ENCODE peak calls at places on chromosomes 3 and 15, in four cellular contexts. L is hypothalamus, Z is foreskin fibroblast, F is aorta. Q is an unnamed sample.

GRCh38 chr15:77591960-77592613 is 40.6 kb downstream of the LINGO1 start:
- DNase-seq in L (no peak), Z (no peak), F (no peak), Q (no peak)

GRCh38 chr3:48891606-48892005 is 7.1 kb downstream of the SLC25A20 start:
- DNase-seq in L (no peak), Z (no peak), F (no peak), Q (no peak)

GRCh38 chr3:43194490-43195115 is 88.7 kb upstream of the POMGNT2 start:
- DNase-seq in L (no peak), Z (no peak), F (no peak), Q (no peak)

GRCh38 chr15:78461171-78461881 is 23.3 kb downstream of the IREB2 start:
- DNase-seq in L (no peak), Z (no peak), F (no peak), Q (no peak)

GRCh38 chr3:128845695-128846491 is 33.5 kb upstream of the ACAD9 start:
- DNase-seq in L (peak), Z (peak), F (peak), Q (peak)

GRCh38 chr15:58873267-58873666 is 60.2 kb downstream of the SLTM start:
- DNase-seq in L (no peak), Z (peak), F (no peak), Q (no peak)

GRCh38 chr3:56754753-56755365 is 46.9 kb downstream of the ARHGEF3 start:
- DNase-seq in L (no peak), Z (no peak), F (peak), Q (no peak)

GRCh38 chr3:134373278-134373941 is 837 bp downstream of the AMOTL2 start:
- DNase-seq in L (peak), Z (peak), F (peak), Q (peak)

GRCh38 chr15:39413558-39413957 is 167.3 kb upstream of the THBS1 start:
- DNase-seq in L (no peak), Z (peak), F (no peak), Q (no peak)

GRCh38 chr15:35783203-35783602 is 237.2 kb upstream of the DPH6 start:
- DNase-seq in L (no peak), Z (no peak), F (no peak), Q (no peak)

GRCh38 chr15:70493787-70494514 is 269.4 kb downstream of the UACA start:
- DNase-seq in L (no peak), Z (no peak), F (peak), Q (no peak)

Q was measured in coronary artery.